ENCODE peak calls at places on chromosomes 5 and 9, in six cellular contexts. One of them, this sample, is unnamed.

GRCh38 chr5:172777381-172778222 is 6.6 kb upstream of the DUSP1 start:
- DNase-seq in NCI-H1436: no peak
- DNase-seq in amniotic stem cell: peak
- DNase-seq in heart left ventricle: peak
- DNase-seq in HTR-8/SVneo: peak
- DNase-seq in psoas muscle: peak
- DNase-seq in this sample: peak

GRCh38 chr9:118829334-118829733 is 539.9 kb downstream of the BRINP1 start:
- DNase-seq in heart left ventricle: no peak
- DNase-seq in HTR-8/SVneo: no peak
- DNase-seq in amniotic stem cell: no peak
- DNase-seq in psoas muscle: no peak
- DNase-seq in NCI-H1436: no peak
- DNase-seq in this sample: peak

GRCh38 chr5:54404568-54404967 is 50.9 kb upstream of the HSPB3 start:
- DNase-seq in heart left ventricle: no peak
- DNase-seq in psoas muscle: no peak
- DNase-seq in NCI-H1436: no peak
- DNase-seq in HTR-8/SVneo: no peak
- DNase-seq in amniotic stem cell: no peak
- DNase-seq in this sample: no peak

GRCh38 chr5:39432687-39433086 is 7.9 kb upstream of the DAB2 start:
- DNase-seq in NCI-H1436: no peak
- DNase-seq in amniotic stem cell: no peak
- DNase-seq in heart left ventricle: no peak
- DNase-seq in psoas muscle: no peak
- DNase-seq in HTR-8/SVneo: no peak
- DNase-seq in this sample: no peak

GRCh38 chr5:62824936-62825335 is 246.3 kb downstream of the LRRC70 start:
- DNase-seq in HTR-8/SVneo: no peak
- DNase-seq in heart left ventricle: no peak
- DNase-seq in psoas muscle: no peak
- DNase-seq in NCI-H1436: no peak
- DNase-seq in amniotic stem cell: no peak
- DNase-seq in this sample: no peak

GRCh38 chr5:72451771-72452505 is 55.3 kb downstream of the ZNF366 start:
- DNase-seq in NCI-H1436: peak
- DNase-seq in HTR-8/SVneo: no peak
- DNase-seq in heart left ventricle: peak
- DNase-seq in amniotic stem cell: no peak
- DNase-seq in psoas muscle: peak
- DNase-seq in this sample: peak

GRCh38 chr9:116979461-116979860 is 292.4 kb downstream of the TRIM32 start:
- DNase-seq in NCI-H1436: no peak
- DNase-seq in HTR-8/SVneo: no peak
- DNase-seq in heart left ventricle: no peak
- DNase-seq in amniotic stem cell: no peak
- DNase-seq in psoas muscle: no peak
- DNase-seq in this sample: no peak

GRCh38 chr5:168766038-168766700 is 187.0 kb upstream of the PANK3 start:
- DNase-seq in HTR-8/SVneo: no peak
- DNase-seq in NCI-H1436: no peak
- DNase-seq in psoas muscle: no peak
- DNase-seq in amniotic stem cell: no peak
- DNase-seq in heart left ventricle: no peak
- DNase-seq in this sample: peak

GRCh38 chr5:54678737-54679136 is 161.2 kb downstream of the SNX18 start:
- DNase-seq in NCI-H1436: no peak
- DNase-seq in amniotic stem cell: no peak
- DNase-seq in heart left ventricle: no peak
- DNase-seq in HTR-8/SVneo: no peak
- DNase-seq in psoas muscle: no peak
- DNase-seq in this sample: no peak

GRCh38 chr9:136402067-136402466 is 2.1 kb upstream of the SNAPC4 start:
- DNase-seq in NCI-H1436: no peak
- DNase-seq in amniotic stem cell: no peak
- DNase-seq in heart left ventricle: no peak
- DNase-seq in HTR-8/SVneo: no peak
- DNase-seq in psoas muscle: no peak
- DNase-seq in this sample: no peak

GRCh38 chr5:72695659-72696058 is 120.8 kb upstream of the TNPO1 start:
- DNase-seq in amniotic stem cell: no peak
- DNase-seq in HTR-8/SVneo: no peak
- DNase-seq in heart left ventricle: no peak
- DNase-seq in psoas muscle: no peak
- DNase-seq in NCI-H1436: no peak
- DNase-seq in this sample: no peak

GRCh38 chr9:33415152-33416038 is 13.0 kb upstream of the AQP7 start:
- DNase-seq in amniotic stem cell: no peak
- DNase-seq in psoas muscle: peak
- DNase-seq in heart left ventricle: peak
- DNase-seq in HTR-8/SVneo: peak
- DNase-seq in NCI-H1436: peak
- DNase-seq in this sample: peak

GRCh38 chr9:131485728-131486381 is 16.9 kb upstream of the POMT1 start:
- DNase-seq in amniotic stem cell: no peak
- DNase-seq in psoas muscle: peak
- DNase-seq in heart left ventricle: no peak
- DNase-seq in HTR-8/SVneo: no peak
- DNase-seq in NCI-H1436: no peak
- DNase-seq in this sample: no peak

GRCh38 chr5:171702391-171702790 is 83.2 kb upstream of the SMIM23 start:
- DNase-seq in psoas muscle: no peak
- DNase-seq in NCI-H1436: no peak
- DNase-seq in HTR-8/SVneo: no peak
- DNase-seq in amniotic stem cell: no peak
- DNase-seq in heart left ventricle: no peak
- DNase-seq in this sample: no peak